ENCODE peak calls at places on chromosomes 2 and 18, in five cellular contexts. P, A, Z, Y and U are unnamed samples.

GRCh38 chr2:88545118-88545517 is 82.1 kb downstream of the EIF2AK3 start:
- DNase-seq in Z (peak), A (peak), Y (peak), P (peak), U (no peak)

GRCh38 chr2:171553858-171554257 is 31.6 kb downstream of the CYBRD1 start:
- DNase-seq in Y (peak), A (peak), Z (peak), P (no peak), U (no peak)

GRCh38 chr2:33395660-33396249 is 80.7 kb upstream of the RASGRP3 start:
- DNase-seq in P (peak), A (peak), Z (peak), Y (peak), U (no peak)

GRCh38 chr2:3470166-3470651 is 49.1 kb downstream of the ADI1 start:
- DNase-seq in A (no peak), Y (no peak), P (no peak), Z (no peak), U (no peak)

GRCh38 chr2:29123584-29124349 is 8.6 kb downstream of the CLIP4 start:
- DNase-seq in P (no peak), Z (peak), A (no peak), Y (peak), U (no peak)

GRCh38 chr2:128474014-128474961 is 155.6 kb upstream of the HS6ST1 start:
- DNase-seq in P (no peak), Y (no peak), A (no peak), Z (no peak), U (no peak)

GRCh38 chr2:60528366-60528765 is 25.1 kb downstream of the BCL11A start:
- DNase-seq in A (no peak), Z (no peak), Y (no peak), P (no peak), U (no peak)

GRCh38 chr2:132437852-132438649 is 21.4 kb downstream of the GPR39 start:
- DNase-seq in P (no peak), Z (no peak), Y (no peak), A (no peak), U (no peak)

GRCh38 chr18:3845176-3845575 is 395.2 kb downstream of the TGIF1 start:
- DNase-seq in P (no peak), A (no peak), Z (no peak), Y (no peak), U (no peak)

GRCh38 chr2:241952816-241953215 is 83.3 kb downstream of the RTP5 start:
- DNase-seq in Y (no peak), Z (no peak), A (no peak), P (no peak), U (no peak)

GRCh38 chr2:187698374-187699110 is 144.3 kb upstream of the TFPI start:
- DNase-seq in Z (no peak), P (no peak), A (no peak), Y (no peak), U (no peak)

GRCh38 chr2:130878316-130878715 is 41.6 kb downstream of the ARHGEF4 start:
- DNase-seq in Y (no peak), P (no peak), Z (no peak), A (no peak), U (no peak)

GRCh38 chr2:207184348-207184747 is 18.6 kb upstream of the KLF7 start:
- DNase-seq in Z (no peak), P (no peak), A (no peak), Y (no peak), U (no peak)

GRCh38 chr2:19525313-19525712 is 166.9 kb upstream of the OSR1 start:
- DNase-seq in Z (no peak), P (no peak), Y (no peak), A (no peak), U (no peak)

GRCh38 chr2:161415041-161415440 is 1.1 kb upstream of the TBR1 start:
- DNase-seq in Y (no peak), A (no peak), P (peak), Z (no peak), U (no peak)

GRCh38 chr2:65128297-65129190 is 1.4 kb downstream of the RAB1A start:
- DNase-seq in A (no peak), Z (no peak), P (no peak), Y (no peak), U (no peak)

GRCh38 chr2:160909781-160910242 is 250.4 kb upstream of the TANK start:
- DNase-seq in Y (no peak), A (no peak), P (no peak), Z (no peak), U (no peak)

GRCh38 chr2:241633561-241633960 is 3.4 kb downstream of the THAP4 start:
- DNase-seq in Y (no peak), Z (no peak), A (no peak), P (no peak), U (no peak)

GRCh38 chr18:62982600-62983251 is 267.4 kb downstream of the PHLPP1 start:
- DNase-seq in Y (peak), P (peak), Z (peak), A (peak), U (peak)

GRCh38 chr2:100967716-100968115 is 34.4 kb upstream of the RPL31 start:
- DNase-seq in P (no peak), A (no peak), Y (no peak), Z (no peak), U (no peak)

DNA sequence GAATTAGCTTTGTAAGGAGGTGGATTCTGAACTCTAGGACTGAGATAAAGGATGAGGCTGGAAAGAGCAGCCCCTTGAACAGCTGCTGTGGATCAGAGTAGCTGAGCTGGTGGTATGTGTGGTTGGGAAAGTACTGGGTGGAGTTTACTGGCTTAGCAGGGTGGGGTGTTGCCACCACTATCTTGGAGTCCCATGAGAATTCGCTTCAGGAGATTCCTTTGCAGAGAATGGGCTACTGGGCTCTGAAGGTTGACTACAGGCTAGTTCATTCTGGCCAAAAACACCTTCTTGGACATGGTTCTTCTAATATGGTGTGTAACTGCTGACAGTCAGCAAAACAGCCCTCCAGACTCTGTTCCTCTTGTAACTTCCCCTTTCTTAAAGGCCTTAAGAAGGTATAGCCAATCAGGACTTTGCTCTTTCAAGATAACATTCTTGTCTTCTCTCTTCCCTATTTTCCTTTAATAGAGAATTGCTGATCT is 52.7 kb downstream of the TET3 start:
- DNase-seq in P (no peak), Y (no peak), A (peak), Z (no peak), U (peak)
- TF ChIP-seq ESRRA in P (no peak), Y (no peak), A (no peak), Z (no peak), U (no peak)

GRCh38 chr2:118669639-118670038 is 177.8 kb downstream of the EN1 start:
- DNase-seq in P (no peak), A (no peak), Y (no peak), Z (no peak), U (no peak)

GRCh38 chr2:118665784-118666529 is 181.5 kb downstream of the EN1 start:
- DNase-seq in Z (no peak), P (no peak), A (peak), Y (no peak), U (no peak)

GRCh38 chr2:118668431-118669424 is 178.7 kb downstream of the EN1 start:
- DNase-seq in A (no peak), Y (peak), P (no peak), Z (peak), U (no peak)

GRCh38 chr2:118667366-118667765 is 180.1 kb downstream of the EN1 start:
- DNase-seq in Z (no peak), A (no peak), Y (no peak), P (no peak), U (no peak)

DNA sequence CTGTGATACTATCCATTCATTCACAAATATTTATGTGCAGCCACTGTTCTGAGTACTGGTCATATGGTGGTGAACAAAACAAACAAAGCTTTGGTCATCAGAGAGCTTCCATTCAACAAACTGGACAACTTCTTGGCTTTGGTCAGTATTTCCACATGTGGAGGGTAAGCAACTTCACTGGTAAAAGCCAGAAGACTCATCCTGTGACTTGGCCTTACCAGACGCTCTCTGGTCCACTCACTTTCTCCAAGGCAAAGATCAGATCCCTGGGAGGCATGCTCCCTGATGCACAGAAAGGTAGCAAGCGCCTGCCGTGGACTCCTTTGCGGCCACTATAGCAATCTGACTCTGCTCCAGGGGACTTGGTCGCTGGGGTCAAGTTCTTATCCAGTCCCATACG is 179.5 kb downstream of the EN1 start:
- DNase-seq in Z (no peak), P (no peak), A (no peak), Y (no peak), U (no peak)
- TF ChIP-seq ESRRA in Z (no peak), P (no peak), A (no peak), Y (no peak), U (no peak)

GRCh38 chr2:164785447-164785846 is 56.2 kb downstream of the COBLL1 start:
- DNase-seq in Y (no peak), P (no peak), Z (no peak), A (no peak), U (no peak)
- TF ChIP-seq ESRRA in Y (no peak), P (no peak), Z (no peak), A (no peak), U (no peak)

DNA sequence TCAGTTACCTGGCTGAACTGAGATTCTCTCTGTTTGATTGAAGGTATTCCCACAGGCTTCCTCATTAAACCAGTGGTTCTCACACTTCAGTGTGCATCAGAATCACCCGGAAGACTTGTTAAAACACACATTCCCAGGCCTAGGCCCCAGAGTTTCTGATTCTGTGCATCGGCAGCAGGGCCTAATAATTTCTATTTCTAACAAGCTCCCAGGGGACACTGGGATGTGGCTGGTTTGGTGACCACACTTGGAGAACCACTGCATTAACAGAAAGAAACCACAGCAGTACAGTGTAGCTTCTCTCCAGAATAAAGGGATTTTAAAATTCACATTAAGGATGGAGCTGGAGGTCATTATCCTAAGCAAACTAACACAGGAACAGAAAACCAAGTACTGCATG is 6.5 kb downstream of the MRO start:
- DNase-seq in Y (no peak), Z (no peak), A (no peak), P (no peak), U (no peak)
- TF ChIP-seq ESRRA in Y (no peak), Z (no peak), A (no peak), P (no peak), U (no peak)

DNA sequence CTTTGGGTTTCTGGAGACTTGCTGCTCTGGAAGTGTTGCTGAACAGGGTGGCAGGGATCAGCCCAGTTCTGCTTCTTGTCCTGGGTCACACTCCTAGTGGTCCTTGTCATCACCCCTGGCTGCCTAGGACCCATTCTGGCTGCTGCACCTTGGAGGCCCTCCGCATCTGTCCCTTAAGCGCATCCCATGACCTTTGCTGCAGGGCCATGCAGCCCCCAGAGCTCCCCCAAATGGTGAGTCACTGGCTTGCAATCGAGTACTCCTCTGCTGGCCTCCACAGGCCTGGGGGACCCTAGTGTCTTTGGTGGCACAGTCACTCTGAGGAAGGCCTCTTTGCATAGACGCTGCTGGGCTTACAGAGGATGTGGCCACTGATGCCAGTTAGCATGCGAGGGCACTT is 188.5 kb downstream of the ASB1 start:
- DNase-seq in P (no peak), Z (no peak), A (no peak), Y (no peak), U (no peak)
- TF ChIP-seq ESRRA in P (no peak), Z (no peak), A (no peak), Y (no peak), U (no peak)

DNA sequence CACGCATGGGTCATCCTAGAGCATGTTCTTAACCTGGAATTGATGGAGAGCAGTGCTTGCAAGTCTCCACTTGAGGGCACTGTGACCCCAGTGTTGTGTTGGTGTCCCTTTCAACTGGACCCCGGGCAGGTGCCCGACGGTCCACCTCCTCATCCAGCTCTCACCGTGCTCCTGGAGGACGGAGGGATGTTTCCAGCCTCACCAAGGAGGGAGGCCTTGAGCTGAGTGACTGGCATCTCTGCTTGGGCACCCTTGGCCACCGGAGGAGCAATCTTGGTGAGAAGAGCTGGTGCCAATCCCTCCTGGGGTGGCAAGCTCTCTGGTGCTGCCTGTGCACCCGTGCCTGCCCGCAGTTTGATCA is 45.4 kb upstream of the ASB18 start:
- DNase-seq in Z (peak), A (peak), Y (peak), P (peak), U (no peak)
- TF ChIP-seq ESRRA in Z (no peak), A (no peak), Y (no peak), P (no peak), U (no peak)

DNA sequence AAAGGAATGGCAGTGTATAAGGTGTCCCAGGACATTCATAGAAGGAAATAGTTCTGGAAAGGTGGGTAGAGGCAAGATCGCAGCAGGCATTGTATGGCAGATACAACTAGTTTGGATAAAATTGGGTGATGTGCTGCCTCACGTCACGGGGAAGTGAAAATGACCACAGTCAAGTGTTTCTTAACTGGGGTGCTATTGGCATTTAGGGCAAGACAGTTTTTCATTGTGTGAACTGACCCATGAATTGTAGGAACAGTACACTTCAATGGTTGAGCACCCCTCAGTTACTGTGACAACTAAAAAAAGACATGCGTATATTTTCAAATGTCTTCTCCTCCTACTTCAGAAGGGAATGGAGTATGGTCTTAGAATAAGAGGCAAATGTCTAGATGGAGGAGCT is 22.3 kb upstream of the CYRIA start:
- DNase-seq in A (no peak), P (no peak), Y (no peak), Z (no peak), U (no peak)
- TF ChIP-seq ESRRA in A (no peak), P (no peak), Y (no peak), Z (no peak), U (no peak)

GRCh38 chr2:237026981-237027711 is 58.5 kb upstream of the COPS8 start:
- DNase-seq in A (peak), Z (peak), P (peak), Y (peak), U (no peak)

GRCh38 chr2:237024255-237024654 is 61.4 kb upstream of the COPS8 start:
- DNase-seq in P (no peak), A (no peak), Z (no peak), Y (no peak), U (no peak)

GRCh38 chr2:237022533-237022932 is 63.2 kb upstream of the COPS8 start:
- DNase-seq in P (no peak), Y (no peak), A (no peak), Z (no peak), U (no peak)

GRCh38 chr2:237027712-237028029 is 58.0 kb upstream of the COPS8 start:
- DNase-seq in A (no peak), P (no peak), Z (no peak), Y (no peak), U (no peak)

GRCh38 chr2:237025090-237025865 is 60.4 kb upstream of the COPS8 start:
- DNase-seq in A (no peak), Z (peak), P (no peak), Y (peak), U (no peak)
- TF ChIP-seq ESRRA in A (no peak), Z (no peak), P (no peak), Y (no peak), U (no peak)

GRCh38 chr2:226698671-226699070 is 100.9 kb downstream of the IRS1 start:
- DNase-seq in Y (no peak), P (no peak), A (no peak), Z (no peak), U (no peak)

GRCh38 chr2:226699321-226699720 is 100.3 kb downstream of the IRS1 start:
- DNase-seq in Z (no peak), P (no peak), A (peak), Y (no peak), U (no peak)

GRCh38 chr2:226703501-226703900 is 96.1 kb downstream of the IRS1 start:
- DNase-seq in Y (no peak), Z (no peak), A (no peak), P (no peak), U (no peak)

GRCh38 chr2:226705133-226705886 is 94.3 kb downstream of the IRS1 start:
- DNase-seq in Y (no peak), Z (no peak), P (no peak), A (no peak), U (no peak)

DNA sequence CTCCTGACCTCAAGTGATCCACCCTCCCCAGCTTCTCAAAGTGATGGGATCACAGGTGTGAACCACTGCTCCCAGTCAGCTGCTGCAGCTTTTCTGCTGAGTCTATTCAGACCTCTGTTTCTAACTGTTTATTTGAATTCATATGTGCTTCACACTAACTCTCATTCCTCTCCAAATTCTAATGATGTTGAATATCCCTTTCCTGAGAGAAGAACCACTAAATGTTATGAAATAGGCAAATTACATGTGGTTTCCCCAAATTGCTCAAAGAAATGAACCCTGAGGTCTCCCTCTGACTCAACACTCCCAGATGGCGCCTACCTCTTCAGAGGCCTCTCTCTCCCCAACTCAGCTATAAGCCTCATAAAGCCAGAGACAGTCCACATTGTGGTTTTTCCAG is 98.6 kb downstream of the IRS1 start:
- DNase-seq in Z (no peak), P (no peak), Y (no peak), A (no peak), U (no peak)
- TF ChIP-seq ESRRA in Z (no peak), P (no peak), Y (no peak), A (no peak), U (no peak)

DNA sequence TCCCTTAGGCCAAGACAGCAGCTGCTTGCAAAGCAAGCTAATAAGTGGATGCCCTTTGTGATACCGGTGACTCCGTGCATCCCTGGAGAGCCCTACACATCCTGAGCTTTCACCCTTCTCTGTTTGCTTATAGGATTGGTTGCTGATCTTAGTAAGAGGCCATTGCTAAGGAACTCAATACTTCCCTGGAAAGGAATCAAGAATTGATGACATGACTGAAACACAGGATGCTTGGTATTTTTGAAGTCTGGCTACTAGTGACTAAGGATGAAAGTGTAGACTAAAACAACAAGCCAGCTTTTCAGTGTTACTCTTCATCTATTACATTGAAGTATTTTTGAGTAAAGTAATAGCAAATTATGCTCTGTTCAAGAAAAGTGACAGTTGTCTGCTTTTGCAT is 123.0 kb upstream of the SERPINE2 start:
- DNase-seq in Y (no peak), Z (no peak), P (no peak), A (no peak), U (no peak)
- TF ChIP-seq ESRRA in Y (no peak), Z (no peak), P (no peak), A (no peak), U (no peak)